ENCODE peak calls at places on chromosome 13, in ten cellular contexts. One of them, this sample, is unnamed.

GRCh38 chr13:28297341-28297740 is 159.0 kb downstream of the PAN3 start:
- DNase-seq in stimulated activated CD8-positive, alpha-beta memory T cell treated with anti-CD3 and anti-CD28 coated beads, Interleukin-4, amount 100 ng/mL, for 4 hours: no peak
- DNase-seq in hippocampal formation: no peak
- DNase-seq in activated T-cell treated with anti-CD3 and anti-CD28 coated beads, Interleukin-2, amount 50 U/mL, for 4 hours: no peak
- DNase-seq in CD4-positive, alpha-beta memory T cell: no peak
- DNase-seq in fibroblast of pulmonary artery: no peak
- DNase-seq in NCI-H1092 treated with DMSO at 0.1 percent for 48 hours: no peak
- DNase-seq in mesothelial cell of epicardium: no peak
- DNase-seq in neural crest cell: no peak
- DNase-seq in T-helper 2 cell: no peak
- DNase-seq in this sample: no peak

GRCh38 chr13:92260363-92260762 is 861.9 kb downstream of the GPC5 start:
- DNase-seq in stimulated activated CD8-positive, alpha-beta memory T cell treated with anti-CD3 and anti-CD28 coated beads, Interleukin-4, amount 100 ng/mL, for 4 hours: no peak
- DNase-seq in hippocampal formation: no peak
- DNase-seq in activated T-cell treated with anti-CD3 and anti-CD28 coated beads, Interleukin-2, amount 50 U/mL, for 4 hours: no peak
- DNase-seq in CD4-positive, alpha-beta memory T cell: no peak
- DNase-seq in fibroblast of pulmonary artery: no peak
- DNase-seq in NCI-H1092 treated with DMSO at 0.1 percent for 48 hours: no peak
- DNase-seq in mesothelial cell of epicardium: no peak
- DNase-seq in neural crest cell: no peak
- DNase-seq in T-helper 2 cell: no peak
- DNase-seq in this sample: no peak

GRCh38 chr13:98919566-98919965 is 58.3 kb downstream of the DOCK9 start:
- DNase-seq in stimulated activated CD8-positive, alpha-beta memory T cell treated with anti-CD3 and anti-CD28 coated beads, Interleukin-4, amount 100 ng/mL, for 4 hours: no peak
- DNase-seq in hippocampal formation: no peak
- DNase-seq in activated T-cell treated with anti-CD3 and anti-CD28 coated beads, Interleukin-2, amount 50 U/mL, for 4 hours: no peak
- DNase-seq in CD4-positive, alpha-beta memory T cell: no peak
- DNase-seq in fibroblast of pulmonary artery: no peak
- DNase-seq in NCI-H1092 treated with DMSO at 0.1 percent for 48 hours: no peak
- DNase-seq in mesothelial cell of epicardium: no peak
- DNase-seq in neural crest cell: no peak
- DNase-seq in T-helper 2 cell: no peak
- DNase-seq in this sample: no peak

GRCh38 chr13:86185107-86185506 is 385.9 kb upstream of the SLITRK6 start:
- DNase-seq in stimulated activated CD8-positive, alpha-beta memory T cell treated with anti-CD3 and anti-CD28 coated beads, Interleukin-4, amount 100 ng/mL, for 4 hours: no peak
- DNase-seq in hippocampal formation: no peak
- DNase-seq in activated T-cell treated with anti-CD3 and anti-CD28 coated beads, Interleukin-2, amount 50 U/mL, for 4 hours: no peak
- DNase-seq in CD4-positive, alpha-beta memory T cell: no peak
- DNase-seq in fibroblast of pulmonary artery: no peak
- DNase-seq in NCI-H1092 treated with DMSO at 0.1 percent for 48 hours: no peak
- DNase-seq in mesothelial cell of epicardium: no peak
- DNase-seq in neural crest cell: no peak
- DNase-seq in T-helper 2 cell: no peak
- DNase-seq in this sample: no peak

GRCh38 chr13:92900455-92900854 is 326.2 kb upstream of the GPC6 start:
- DNase-seq in stimulated activated CD8-positive, alpha-beta memory T cell treated with anti-CD3 and anti-CD28 coated beads, Interleukin-4, amount 100 ng/mL, for 4 hours: no peak
- DNase-seq in hippocampal formation: no peak
- DNase-seq in activated T-cell treated with anti-CD3 and anti-CD28 coated beads, Interleukin-2, amount 50 U/mL, for 4 hours: no peak
- DNase-seq in CD4-positive, alpha-beta memory T cell: no peak
- DNase-seq in fibroblast of pulmonary artery: no peak
- DNase-seq in NCI-H1092 treated with DMSO at 0.1 percent for 48 hours: no peak
- DNase-seq in mesothelial cell of epicardium: no peak
- DNase-seq in neural crest cell: no peak
- DNase-seq in T-helper 2 cell: no peak
- DNase-seq in this sample: no peak

GRCh38 chr13:91747164-91747563 is 348.7 kb downstream of the GPC5 start:
- DNase-seq in stimulated activated CD8-positive, alpha-beta memory T cell treated with anti-CD3 and anti-CD28 coated beads, Interleukin-4, amount 100 ng/mL, for 4 hours: no peak
- DNase-seq in hippocampal formation: peak
- DNase-seq in activated T-cell treated with anti-CD3 and anti-CD28 coated beads, Interleukin-2, amount 50 U/mL, for 4 hours: no peak
- DNase-seq in CD4-positive, alpha-beta memory T cell: no peak
- DNase-seq in fibroblast of pulmonary artery: no peak
- DNase-seq in NCI-H1092 treated with DMSO at 0.1 percent for 48 hours: no peak
- DNase-seq in mesothelial cell of epicardium: no peak
- DNase-seq in neural crest cell: no peak
- DNase-seq in T-helper 2 cell: no peak
- DNase-seq in this sample: no peak

GRCh38 chr13:111387945-111388600 is 67.6 kb downstream of the TEX29 start:
- DNase-seq in stimulated activated CD8-positive, alpha-beta memory T cell treated with anti-CD3 and anti-CD28 coated beads, Interleukin-4, amount 100 ng/mL, for 4 hours: no peak
- DNase-seq in hippocampal formation: no peak
- DNase-seq in activated T-cell treated with anti-CD3 and anti-CD28 coated beads, Interleukin-2, amount 50 U/mL, for 4 hours: no peak
- DNase-seq in CD4-positive, alpha-beta memory T cell: no peak
- DNase-seq in fibroblast of pulmonary artery: no peak
- DNase-seq in NCI-H1092 treated with DMSO at 0.1 percent for 48 hours: no peak
- DNase-seq in mesothelial cell of epicardium: no peak
- DNase-seq in neural crest cell: no peak
- DNase-seq in T-helper 2 cell: no peak
- DNase-seq in this sample: no peak

GRCh38 chr13:101346161-101346560 is 70.1 kb downstream of the NALCN start:
- DNase-seq in stimulated activated CD8-positive, alpha-beta memory T cell treated with anti-CD3 and anti-CD28 coated beads, Interleukin-4, amount 100 ng/mL, for 4 hours: no peak
- DNase-seq in hippocampal formation: no peak
- DNase-seq in activated T-cell treated with anti-CD3 and anti-CD28 coated beads, Interleukin-2, amount 50 U/mL, for 4 hours: no peak
- DNase-seq in CD4-positive, alpha-beta memory T cell: no peak
- DNase-seq in fibroblast of pulmonary artery: no peak
- DNase-seq in NCI-H1092 treated with DMSO at 0.1 percent for 48 hours: no peak
- DNase-seq in mesothelial cell of epicardium: no peak
- DNase-seq in neural crest cell: no peak
- DNase-seq in T-helper 2 cell: no peak
- DNase-seq in this sample: no peak

GRCh38 chr13:99307648-99308339 is 595 bp upstream of the GPR183 start:
- DNase-seq in stimulated activated CD8-positive, alpha-beta memory T cell treated with anti-CD3 and anti-CD28 coated beads, Interleukin-4, amount 100 ng/mL, for 4 hours: peak
- DNase-seq in hippocampal formation: no peak
- DNase-seq in activated T-cell treated with anti-CD3 and anti-CD28 coated beads, Interleukin-2, amount 50 U/mL, for 4 hours: peak
- DNase-seq in CD4-positive, alpha-beta memory T cell: peak
- DNase-seq in fibroblast of pulmonary artery: peak
- DNase-seq in NCI-H1092 treated with DMSO at 0.1 percent for 48 hours: no peak
- DNase-seq in mesothelial cell of epicardium: no peak
- DNase-seq in neural crest cell: no peak
- DNase-seq in T-helper 2 cell: no peak
- DNase-seq in this sample: no peak

GRCh38 chr13:27264181-27264580 is 6.4 kb upstream of the RASL11A start:
- DNase-seq in stimulated activated CD8-positive, alpha-beta memory T cell treated with anti-CD3 and anti-CD28 coated beads, Interleukin-4, amount 100 ng/mL, for 4 hours: no peak
- DNase-seq in hippocampal formation: peak
- DNase-seq in activated T-cell treated with anti-CD3 and anti-CD28 coated beads, Interleukin-2, amount 50 U/mL, for 4 hours: no peak
- DNase-seq in CD4-positive, alpha-beta memory T cell: no peak
- DNase-seq in fibroblast of pulmonary artery: peak
- DNase-seq in NCI-H1092 treated with DMSO at 0.1 percent for 48 hours: peak
- DNase-seq in mesothelial cell of epicardium: no peak
- DNase-seq in neural crest cell: no peak
- DNase-seq in T-helper 2 cell: no peak
- DNase-seq in this sample: peak